ENCODE peak calls at places on chromosomes 13 and 19, in six cellular contexts. One of them, this sample, is unnamed. For H3K27me3, the result is how much of the 10 kb centered on the place peaks cover.

GRCh38 chr19:17555929-17556813 is 722 bp downstream of the COLGALT1 start:
- DNase-seq in left lung: peak
- DNase-seq in BJ: no peak
- DNase-seq in esophagus squamous epithelium: no peak
- DNase-seq in PC-3: peak
- DNase-seq in H9: peak
- DNase-seq in this sample: peak

GRCh38 chr13:99007414-99007986 is 29.6 kb upstream of the DOCK9 start:
- DNase-seq in esophagus squamous epithelium: no peak
- DNase-seq in H9: no peak
- DNase-seq in PC-3: no peak
- DNase-seq in BJ: no peak
- DNase-seq in left lung: no peak
- DNase-seq in this sample: no peak

GRCh38 chr13:102697929-102698648 is 3.2 kb upstream of the METTL21C start:
- DNase-seq in PC-3: no peak
- DNase-seq in esophagus squamous epithelium: no peak
- DNase-seq in left lung: no peak
- DNase-seq in H9: no peak
- DNase-seq in BJ: no peak
- DNase-seq in this sample: no peak

GRCh38 chr19:44609219-44609618 is 4.1 kb upstream of the IGSF23 start:
- DNase-seq in esophagus squamous epithelium: no peak
- DNase-seq in PC-3: no peak
- DNase-seq in BJ: no peak
- DNase-seq in left lung: no peak
- DNase-seq in H9: no peak
- DNase-seq in this sample: no peak

GRCh38 chr13:76773695-76774094 is 112.5 kb downstream of the KCTD12 start:
- DNase-seq in PC-3: no peak
- DNase-seq in esophagus squamous epithelium: no peak
- DNase-seq in BJ: no peak
- DNase-seq in left lung: no peak
- DNase-seq in H9: no peak
- DNase-seq in this sample: no peak

GRCh38 chr19:15298847-15299567 is 33.3 kb downstream of the BRD4 start:
- DNase-seq in H9: no peak
- DNase-seq in PC-3: no peak
- DNase-seq in esophagus squamous epithelium: no peak
- DNase-seq in left lung: no peak
- DNase-seq in BJ: no peak
- DNase-seq in this sample: no peak

GRCh38 chr13:98274921-98275487 is 97.9 kb upstream of the RNF113B start:
- DNase-seq in H9: no peak
- DNase-seq in left lung: no peak
- DNase-seq in PC-3: no peak
- DNase-seq in BJ: no peak
- DNase-seq in esophagus squamous epithelium: no peak
- DNase-seq in this sample: no peak

GRCh38 chr13:99426426-99426825 is 74.8 kb upstream of the TM9SF2 start:
- DNase-seq in left lung: no peak
- DNase-seq in PC-3: no peak
- DNase-seq in BJ: no peak
- DNase-seq in esophagus squamous epithelium: no peak
- DNase-seq in H9: peak
- DNase-seq in this sample: no peak

GRCh38 chr19:41334793-41335192 is 18.9 kb downstream of the TGFB1 start:
- DNase-seq in PC-3: no peak
- DNase-seq in BJ: no peak
- DNase-seq in esophagus squamous epithelium: no peak
- DNase-seq in H9: no peak
- DNase-seq in left lung: no peak
- DNase-seq in this sample: no peak

GRCh38 chr19:48443731-48444128 is 2.1 kb upstream of the GRWD1 start:
- DNase-seq in BJ: no peak
- DNase-seq in H9: no peak
- DNase-seq in PC-3: no peak
- DNase-seq in esophagus squamous epithelium: no peak
- DNase-seq in left lung: peak
- DNase-seq in this sample: no peak

GRCh38 chr13:86383151-86383550 is 583.9 kb upstream of the SLITRK6 start:
- DNase-seq in esophagus squamous epithelium: no peak
- DNase-seq in H9: no peak
- DNase-seq in left lung: no peak
- DNase-seq in BJ: no peak
- DNase-seq in PC-3: no peak
- DNase-seq in this sample: no peak

GRCh38 chr13:34816118-34816517 is 126.0 kb upstream of the NBEA start:
- DNase-seq in esophagus squamous epithelium: no peak
- DNase-seq in left lung: no peak
- DNase-seq in PC-3: no peak
- DNase-seq in BJ: no peak
- DNase-seq in H9: no peak
- DNase-seq in this sample: no peak

GRCh38 chr13:43094901-43095300 is 71.5 kb downstream of the DNAJC15 start:
- DNase-seq in BJ: no peak
- DNase-seq in esophagus squamous epithelium: no peak
- DNase-seq in H9: no peak
- DNase-seq in PC-3: no peak
- DNase-seq in left lung: no peak
- DNase-seq in this sample: peak

GRCh38 chr13:53250272-53250875 is 221.8 kb downstream of the OLFM4 start:
- DNase-seq in left lung: no peak
- DNase-seq in BJ: peak
- DNase-seq in H9: no peak
- DNase-seq in esophagus squamous epithelium: no peak
- DNase-seq in PC-3: peak
- DNase-seq in this sample: peak

GRCh38 chr19:48879025-48879572 is 6.9 kb downstream of the PPP1R15A start:
- DNase-seq in esophagus squamous epithelium: no peak
- DNase-seq in H9: no peak
- DNase-seq in left lung: no peak
- DNase-seq in PC-3: no peak
- DNase-seq in BJ: no peak
- DNase-seq in this sample: no peak

GRCh38 chr19:14300281-14300680 is 81.0 kb upstream of the ADGRE5 start:
- DNase-seq in BJ: no peak
- DNase-seq in H9: peak
- DNase-seq in esophagus squamous epithelium: no peak
- DNase-seq in left lung: no peak
- DNase-seq in PC-3: no peak
- DNase-seq in this sample: no peak

GRCh38 chr13:24052547-24052981 is 108.0 kb upstream of the SPATA13 start:
- DNase-seq in PC-3: no peak
- DNase-seq in BJ: no peak
- DNase-seq in H9: no peak
- DNase-seq in left lung: no peak
- DNase-seq in esophagus squamous epithelium: no peak
- DNase-seq in this sample: no peak
- H3K27me3 ChIP-seq in PC-3: under half
- H3K27me3 ChIP-seq in BJ: under half
- H3K27me3 ChIP-seq in H9: under half
- H3K27me3 ChIP-seq in left lung: under half
- H3K27me3 ChIP-seq in esophagus squamous epithelium: under half
- H3K27me3 ChIP-seq in this sample: under half

DNA sequence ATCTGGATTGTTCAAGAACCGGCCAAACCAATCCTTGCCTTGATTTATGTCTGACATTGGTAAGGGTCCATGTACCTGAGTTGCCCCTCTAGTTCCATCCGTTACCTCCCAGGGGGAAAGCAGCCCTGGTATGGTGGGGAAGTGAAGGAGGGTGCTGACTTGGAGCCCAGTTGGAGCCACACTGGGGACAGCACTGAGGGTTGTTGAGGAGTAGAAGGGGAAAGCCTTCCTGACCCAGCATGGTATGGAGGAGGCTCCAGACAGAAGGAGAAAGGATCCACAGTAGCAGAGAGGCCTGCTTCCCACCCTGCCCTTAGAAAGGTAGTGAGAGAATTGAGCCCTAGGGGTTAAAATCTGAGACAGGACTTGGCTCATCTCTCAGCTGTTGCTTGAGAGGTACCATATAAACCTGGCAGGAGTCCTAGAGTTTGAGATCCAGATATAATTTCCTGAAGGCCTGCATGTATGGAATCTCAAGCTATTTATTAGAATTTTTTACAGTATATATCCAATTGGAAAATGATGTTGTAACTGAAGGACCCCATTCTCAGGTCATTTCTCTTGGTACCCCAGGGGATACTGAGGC is 16.7 kb upstream of the FCGBP start:
- DNase-seq in H9: no peak
- DNase-seq in BJ: no peak
- DNase-seq in left lung: no peak
- DNase-seq in esophagus squamous epithelium: no peak
- DNase-seq in PC-3: no peak
- DNase-seq in this sample: no peak
- H3K27me3 ChIP-seq in H9: under half
- H3K27me3 ChIP-seq in BJ: under half
- H3K27me3 ChIP-seq in left lung: under half
- H3K27me3 ChIP-seq in esophagus squamous epithelium: under half
- H3K27me3 ChIP-seq in PC-3: under half
- H3K27me3 ChIP-seq in this sample: under half

GRCh38 chr13:113048766-113049165 is 56.8 kb upstream of the F7 start:
- DNase-seq in esophagus squamous epithelium: no peak
- DNase-seq in H9: no peak
- DNase-seq in PC-3: no peak
- DNase-seq in left lung: peak
- DNase-seq in BJ: no peak
- DNase-seq in this sample: no peak
- H3K27me3 ChIP-seq in esophagus squamous epithelium: under half
- H3K27me3 ChIP-seq in H9: under half
- H3K27me3 ChIP-seq in PC-3: under half
- H3K27me3 ChIP-seq in left lung: under half
- H3K27me3 ChIP-seq in BJ: under half
- H3K27me3 ChIP-seq in this sample: under half

GRCh38 chr13:41577437-41577836 is 120.1 kb downstream of the RGCC start:
- DNase-seq in PC-3: no peak
- DNase-seq in esophagus squamous epithelium: no peak
- DNase-seq in H9: no peak
- DNase-seq in BJ: no peak
- DNase-seq in left lung: no peak
- DNase-seq in this sample: no peak
- H3K27me3 ChIP-seq in PC-3: under half
- H3K27me3 ChIP-seq in esophagus squamous epithelium: under half
- H3K27me3 ChIP-seq in H9: under half
- H3K27me3 ChIP-seq in BJ: under half
- H3K27me3 ChIP-seq in left lung: under half
- H3K27me3 ChIP-seq in this sample: under half

GRCh38 chr19:3028305-3029069 is 593 bp downstream of the TLE2 start:
- DNase-seq in esophagus squamous epithelium: no peak
- DNase-seq in PC-3: no peak
- DNase-seq in H9: peak
- DNase-seq in BJ: no peak
- DNase-seq in left lung: no peak
- DNase-seq in this sample: no peak

GRCh38 chr19:3027981-3028304 is 1.1 kb downstream of the TLE2 start:
- DNase-seq in PC-3: no peak
- DNase-seq in left lung: no peak
- DNase-seq in H9: no peak
- DNase-seq in BJ: no peak
- DNase-seq in esophagus squamous epithelium: no peak
- DNase-seq in this sample: no peak

GRCh38 chr19:3026768-3027167 is 2.3 kb downstream of the TLE2 start:
- DNase-seq in esophagus squamous epithelium: no peak
- DNase-seq in BJ: no peak
- DNase-seq in PC-3: no peak
- DNase-seq in H9: no peak
- DNase-seq in left lung: no peak
- DNase-seq in this sample: no peak

GRCh38 chr19:3025516-3025890 is 3.6 kb downstream of the TLE2 start:
- DNase-seq in left lung: no peak
- DNase-seq in BJ: no peak
- DNase-seq in esophagus squamous epithelium: no peak
- DNase-seq in PC-3: no peak
- DNase-seq in H9: no peak
- DNase-seq in this sample: no peak

GRCh38 chr19:3027292-3027691 is 1.8 kb downstream of the TLE2 start:
- DNase-seq in PC-3: no peak
- DNase-seq in H9: no peak
- DNase-seq in left lung: no peak
- DNase-seq in BJ: no peak
- DNase-seq in esophagus squamous epithelium: no peak
- DNase-seq in this sample: no peak
- H3K27me3 ChIP-seq in PC-3: under half
- H3K27me3 ChIP-seq in H9: under half
- H3K27me3 ChIP-seq in left lung: under half
- H3K27me3 ChIP-seq in BJ: under half
- H3K27me3 ChIP-seq in esophagus squamous epithelium: under half
- H3K27me3 ChIP-seq in this sample: under half

GRCh38 chr13:85298387-85298924 is 500.8 kb downstream of the SLITRK6 start:
- DNase-seq in esophagus squamous epithelium: no peak
- DNase-seq in H9: no peak
- DNase-seq in PC-3: no peak
- DNase-seq in BJ: no peak
- DNase-seq in left lung: no peak
- DNase-seq in this sample: no peak
- H3K27me3 ChIP-seq in esophagus squamous epithelium: under half
- H3K27me3 ChIP-seq in H9: under half
- H3K27me3 ChIP-seq in PC-3: under half
- H3K27me3 ChIP-seq in BJ: under half
- H3K27me3 ChIP-seq in left lung: under half
- H3K27me3 ChIP-seq in this sample: under half

This sample was measured in GM06990.